ENCODE peak calls at places on chromosome X, in six cellular contexts. T is AG04450, J is foreskin keratinocyte, C is suprapubic skin, L is cardiac fibroblast, V is NB4. R is an unnamed sample.

GRCh38 chrX:149470960-149471359 is 34.1 kb downstream of the IDS start:
- DNase-seq in L (peak; percentile 64), V (peak; percentile 72), C (peak; percentile 84), T (no peak), J (peak; percentile 18), R (peak; percentile 51)

GRCh38 chrX:46461653-46462191 is 83.5 kb downstream of the ZNF674 start:
- DNase-seq in J (no peak), T (no peak), C (no peak), V (peak; percentile 11), L (no peak), R (no peak)

GRCh38 chrX:43317378-43317777 is 338.7 kb upstream of the MAOA start:
- DNase-seq in V (no peak), C (no peak), L (no peak), T (no peak), J (no peak), R (no peak)

GRCh38 chrX:65598559-65599147 is 64.1 kb upstream of the LAS1L start:
- DNase-seq in T (no peak), V (peak; percentile 14), L (no peak), C (no peak), J (no peak), R (no peak)

GRCh38 chrX:103197721-103198306 is 17.1 kb upstream of the BEX4 start:
- DNase-seq in V (no peak), L (peak; percentile 18), T (no peak), C (no peak), J (peak; percentile 40), R (peak; percentile 80)

GRCh38 chrX:70264784-70265183 is 3.4 kb upstream of the ARR3 start:
- DNase-seq in J (no peak), V (peak; percentile 3), C (no peak), L (no peak), T (no peak), R (no peak)

GRCh38 chrX:135985123-135985973 is at the start of gene SLC9A6:
- DNase-seq in T (no peak), L (peak; percentile 58), V (peak; percentile 81), J (peak; percentile 26), C (peak; percentile 76), R (peak; percentile 81)

GRCh38 chrX:140762061-140762460 is 52.5 kb downstream of the LINC00632 start:
- DNase-seq in C (no peak), T (no peak), V (peak; percentile 49), L (peak; percentile 79), J (peak; percentile 13), R (peak; percentile 32)

GRCh38 chrX:74461384-74461783 is 40.1 kb downstream of the SLC16A2 start:
- DNase-seq in L (no peak), V (no peak), T (no peak), C (no peak), J (no peak), R (no peak)

GRCh38 chrX:134715930-134716619 is 57.8 kb upstream of the PLAC1 start:
- DNase-seq in T (no peak), J (no peak), L (no peak), V (no peak), C (no peak), R (no peak)

GRCh38 chrX:126064901-126065541 is 101.1 kb downstream of the DCAF12L2 start:
- DNase-seq in C (peak; percentile 38), V (no peak), J (no peak), L (no peak), T (no peak), R (no peak)

DNA sequence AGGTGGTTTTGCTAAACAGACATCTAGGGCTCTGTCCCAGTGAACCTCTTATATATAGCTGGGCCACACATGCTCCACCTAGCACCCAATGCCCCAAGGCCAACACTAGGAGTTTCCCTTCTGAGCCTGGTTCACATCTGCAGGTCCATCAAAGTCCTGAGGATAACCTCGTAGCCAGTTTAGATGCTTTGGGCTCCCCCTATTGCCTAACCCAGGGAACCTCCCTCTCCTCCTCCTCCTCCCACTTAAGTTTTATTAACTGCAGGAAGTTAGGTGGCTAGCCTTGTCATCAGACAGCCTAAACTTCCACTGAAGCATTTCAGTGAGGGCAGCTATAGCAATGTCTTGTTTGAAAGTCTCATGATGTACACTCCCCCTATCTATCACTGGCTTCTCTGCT is 88.0 kb downstream of the GUCY2F start:
- DNase-seq in J (peak; percentile 10), C (no peak), V (peak; percentile 47), L (no peak), T (no peak), R (no peak)
- TF ChIP-seq CTCF in J (peak; percentile 52), C (no peak), V (peak; percentile 9), L (no peak), T (no peak), R (no peak)

GRCh38 chrX:119145241-119145653 is 17.6 kb upstream of the KIAA1210 start:
- DNase-seq in T (no peak), V (peak; percentile 30), J (peak; percentile 1), L (peak; percentile 21), C (no peak), R (no peak)
- TF ChIP-seq CTCF in T (peak; percentile 46), V (peak; percentile 32), J (peak; percentile 53), L (peak; percentile 62), C (peak; percentile 15), R (peak; percentile 51)

GRCh38 chrX:29044802-29045201 is 457.6 kb downstream of the IL1RAPL1 start:
- DNase-seq in C (no peak), J (no peak), L (peak; percentile 39), T (no peak), V (no peak), R (no peak)
- TF ChIP-seq CTCF in C (no peak), J (peak; percentile 38), L (peak; percentile 28), T (peak; percentile 49), V (no peak), R (no peak)

GRCh38 chrX:17082831-17083230 is 136.4 kb downstream of the REPS2 start:
- DNase-seq in C (no peak), V (peak; percentile 25), L (no peak), T (no peak), J (peak; percentile 36), R (peak; percentile 9)
- TF ChIP-seq CTCF in C (no peak), V (peak; percentile 19), L (no peak), T (peak; percentile 3), J (peak; percentile 60), R (no peak)

GRCh38 chrX:153687121-153688039 is at the start of gene SLC6A8:
- DNase-seq in J (no peak), C (peak; percentile 84), T (peak; percentile 15), V (peak; percentile 56), L (peak; percentile 76), R (peak; percentile 80)
- TF ChIP-seq CTCF in J (no peak), C (peak; percentile 10), T (peak; percentile 32), V (peak; percentile 11), L (no peak), R (no peak)

DNA sequence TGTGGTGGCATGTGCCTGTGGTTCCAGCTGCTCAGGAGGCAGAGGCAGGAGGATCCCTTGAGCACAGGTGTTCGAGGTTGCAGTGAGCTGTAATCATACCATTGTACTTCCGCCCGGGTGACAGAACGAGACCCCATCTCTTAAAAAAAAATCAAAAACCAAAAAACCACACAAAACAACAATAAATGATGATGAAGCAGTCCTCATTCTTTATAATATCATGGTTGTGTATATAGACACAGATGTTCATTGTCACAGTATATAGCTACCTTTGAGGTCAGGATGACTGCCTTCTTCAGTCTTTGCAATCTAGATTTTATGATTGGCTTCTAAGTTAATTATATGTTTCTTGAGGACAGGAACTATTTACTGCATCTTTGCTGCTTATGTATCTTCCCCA is 37.0 kb downstream of the ZFX start:
- DNase-seq in C (no peak), V (no peak), L (no peak), T (no peak), J (no peak), R (no peak)
- TF ChIP-seq CTCF in C (no peak), V (no peak), L (no peak), T (no peak), J (no peak), R (no peak)

DNA sequence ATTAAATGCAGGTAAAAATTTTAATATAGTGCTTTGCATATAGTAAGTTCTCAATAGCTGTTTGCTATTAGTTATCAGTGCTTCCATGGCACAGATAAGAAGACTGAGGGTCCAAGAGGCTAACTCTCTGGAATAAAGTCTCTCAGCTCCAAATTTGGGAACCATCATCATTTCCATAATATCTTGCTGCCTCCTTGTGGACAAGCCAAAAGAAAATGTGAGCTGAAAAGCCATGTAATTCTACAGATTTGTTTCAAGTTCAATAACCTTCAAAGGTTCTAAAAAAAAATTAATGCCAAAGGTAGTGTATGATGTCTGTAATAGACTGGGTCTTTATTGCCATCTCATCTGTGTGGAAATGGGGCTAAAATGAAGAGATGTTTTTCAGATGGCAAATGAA is 136.9 kb upstream of the VCX start:
- DNase-seq in C (no peak), T (no peak), L (no peak), J (no peak), V (no peak), R (no peak)
- TF ChIP-seq CTCF in C (no peak), T (no peak), L (no peak), J (peak; percentile 52), V (no peak), R (no peak)

DNA sequence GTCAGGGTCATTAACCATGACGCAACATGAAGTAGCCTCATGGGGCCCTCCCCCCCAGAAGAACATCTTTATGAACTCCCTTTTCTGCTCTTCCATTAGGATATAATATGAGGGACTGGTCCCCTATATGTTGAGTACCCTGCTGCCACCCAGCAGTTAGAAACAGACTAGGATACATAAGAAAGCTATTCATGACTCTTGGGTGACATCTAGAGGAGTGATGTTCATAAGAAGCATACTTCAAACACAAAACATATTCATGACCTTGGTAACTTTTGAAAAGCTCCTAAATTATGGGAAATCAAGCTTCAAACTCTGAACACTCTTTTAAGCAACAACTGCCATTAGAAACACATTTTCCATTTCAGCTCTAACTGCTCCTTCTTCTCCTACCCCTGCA is 155.2 kb upstream of the SPIN4 start:
- DNase-seq in V (peak; percentile 55), C (no peak), J (peak; percentile 21), L (peak; percentile 61), T (no peak), R (peak; percentile 16)
- TF ChIP-seq CTCF in V (no peak), C (no peak), J (peak; percentile 56), L (no peak), T (peak; percentile 32), R (peak; percentile 17)

GRCh38 chrX:19673334-19674040 is 158.2 kb upstream of the MAP3K15 start:
- DNase-seq in T (peak; percentile 85), J (peak; percentile 82), C (no peak), L (peak; percentile 95), V (peak; percentile 57), R (peak; percentile 89)

GRCh38 chrX:19670321-19670750 is 155.0 kb upstream of the MAP3K15 start:
- DNase-seq in J (no peak), C (peak; percentile 72), L (peak; percentile 50), V (no peak), T (peak; percentile 30), R (peak; percentile 62)

GRCh38 chrX:19672211-19672814 is 157.0 kb upstream of the MAP3K15 start:
- DNase-seq in C (no peak), L (no peak), V (no peak), J (peak; percentile 70), T (no peak), R (no peak)

GRCh38 chrX:19674041-19674769 is 158.9 kb upstream of the MAP3K15 start:
- DNase-seq in C (no peak), J (no peak), L (no peak), T (no peak), V (no peak), R (no peak)

GRCh38 chrX:19670854-19671620 is 155.7 kb upstream of the MAP3K15 start:
- DNase-seq in V (no peak), J (peak; percentile 63), T (peak; percentile 36), C (peak; percentile 77), L (peak; percentile 75), R (peak; percentile 86)
- TF ChIP-seq CTCF in V (no peak), J (peak; percentile 33), T (no peak), C (no peak), L (no peak), R (no peak)

R was measured in foreskin fibroblast.